ENCODE peak calls at places on chromosomes 7 and 10, in nine cellular contexts. E, S, G, J, N, V, R, Y and M are unnamed samples.
A peak's percentile ranks its signal among the peaks of the same experiment; 100 is the strongest.

GRCh38 chr7:96547371-96547811 is 162.3 kb downstream of the SEM1 start:
- DNase-seq in N (no peak), J (no peak), E (no peak), G (no peak), V (no peak), S (no peak), R (no peak), Y (no peak), M (no peak)

GRCh38 chr10:26334932-26335573 is 103.1 kb upstream of the APBB1IP start:
- DNase-seq in J (peak; percentile 28), Y (peak; percentile 81), S (peak; percentile 65), G (peak; percentile 58), E (no peak), R (peak; percentile 81), N (peak; percentile 27), V (peak; percentile 23), M (peak; percentile 65)

GRCh38 chr7:128201067-128201689 is 39.9 kb upstream of the LEP start:
- DNase-seq in R (no peak), N (no peak), E (no peak), J (peak; percentile 58), V (no peak), S (no peak), G (peak; percentile 85), Y (no peak), M (no peak)

GRCh38 chr7:121832347-121832746 is 40.6 kb upstream of the PTPRZ1 start:
- DNase-seq in Y (no peak), E (no peak), V (no peak), G (no peak), S (no peak), R (no peak), N (no peak), J (no peak), M (no peak)

GRCh38 chr7:140333209-140333608 is 65.1 kb downstream of the SLC37A3 start:
- DNase-seq in N (no peak), V (no peak), Y (no peak), R (no peak), E (no peak), J (no peak), G (no peak), S (no peak), M (no peak)

GRCh38 chr10:91672021-91672608 is 39.2 kb upstream of the PPP1R3C start:
- DNase-seq in R (no peak), G (no peak), S (no peak), E (no peak), Y (no peak), J (no peak), N (no peak), V (no peak), M (no peak)

GRCh38 chr10:44971419-44971818 is 7.2 kb downstream of the DEPP1 start:
- DNase-seq in R (no peak), S (peak; percentile 65), N (no peak), J (no peak), G (no peak), Y (no peak), E (peak; percentile 52), V (no peak), M (no peak)

GRCh38 chr10:75432176-75432575 is 752 bp downstream of the LRMDA start:
- DNase-seq in S (no peak), Y (no peak), R (no peak), J (no peak), V (no peak), N (no peak), G (no peak), E (no peak), M (no peak)

GRCh38 chr10:128268015-128268722 is 141.9 kb upstream of the MKI67 start:
- DNase-seq in N (no peak), Y (peak; percentile 50), R (peak; percentile 62), V (peak; percentile 30), E (peak; percentile 57), J (peak; percentile 57), G (peak; percentile 85), S (no peak), M (no peak)

GRCh38 chr10:101783736-101784118 is 481 bp upstream of the NPM3 start:
- DNase-seq in N (no peak), V (no peak), R (no peak), J (no peak), E (no peak), S (no peak), G (no peak), Y (no peak), M (no peak)

GRCh38 chr10:122014652-122015248 is 25.8 kb downstream of the TACC2 start:
- DNase-seq in Y (no peak), J (no peak), N (no peak), E (no peak), G (no peak), S (no peak), V (no peak), R (peak; percentile 31), M (no peak)

GRCh38 chr7:95758187-95758586 is 14.2 kb upstream of the DYNC1I1 start:
- DNase-seq in G (no peak), J (no peak), V (no peak), R (no peak), Y (no peak), N (no peak), S (no peak), E (no peak), M (no peak)

GRCh38 chr10:42998481-42999384 is 78.1 kb upstream of the RET start:
- DNase-seq in V (no peak), N (no peak), E (peak; percentile 21), Y (no peak), J (no peak), G (peak; percentile 5), S (peak; percentile 52), R (peak; percentile 1), M (no peak)

GRCh38 chr7:115249080-115249479 is 327.2 kb downstream of the MDFIC start:
- DNase-seq in G (no peak), R (no peak), J (no peak), Y (no peak), E (no peak), V (no peak), N (no peak), S (no peak), M (no peak)

GRCh38 chr10:43333653-43334052 is 37.8 kb upstream of the FXYD4 start:
- DNase-seq in J (no peak), Y (no peak), E (no peak), G (no peak), V (no peak), S (no peak), N (no peak), R (no peak), M (no peak)

GRCh38 chr10:101130984-101131961 is at the start of gene TLX1:
- DNase-seq in N (no peak), E (no peak), Y (no peak), V (no peak), R (peak; percentile 62), S (peak; percentile 63), J (no peak), G (peak; percentile 74), M (no peak)

GRCh38 chr7:70717553-70718248 is 414.2 kb upstream of the GALNT17 start:
- DNase-seq in R (no peak), J (no peak), E (no peak), S (no peak), G (no peak), V (no peak), N (no peak), Y (no peak), M (no peak)

GRCh38 chr7:70723339-70723738 is 408.6 kb upstream of the GALNT17 start:
- DNase-seq in N (no peak), G (no peak), S (no peak), E (no peak), Y (no peak), R (no peak), J (no peak), V (no peak), M (no peak)

GRCh38 chr7:70719120-70719519 is 412.8 kb upstream of the GALNT17 start:
- DNase-seq in V (no peak), S (no peak), J (no peak), N (no peak), Y (no peak), G (no peak), R (no peak), E (no peak), M (no peak)

GRCh38 chr7:70721500-70721899 is 410.4 kb upstream of the GALNT17 start:
- DNase-seq in J (no peak), N (no peak), E (no peak), Y (no peak), S (no peak), R (no peak), G (no peak), V (no peak), M (no peak)

GRCh38 chr7:70720191-70720873 is 411.6 kb upstream of the GALNT17 start:
- DNase-seq in J (no peak), V (no peak), Y (no peak), R (no peak), S (no peak), N (no peak), E (no peak), G (no peak), M (no peak)
- TF ChIP-seq CTCF in J (no peak), V (no peak), Y (no peak), R (no peak), S (no peak), N (no peak), E (no peak), G (no peak), M (no peak)

GRCh38 chr7:74164985-74165456 is 9.1 kb upstream of the EIF4H start:
- DNase-seq in S (no peak), Y (peak; percentile 48), V (no peak), G (peak; percentile 49), N (no peak), J (no peak), E (no peak), R (peak; percentile 45), M (no peak)
- TF ChIP-seq CTCF in S (peak; percentile 22), Y (peak; percentile 38), V (peak; percentile 13), G (no peak), N (no peak), J (peak; percentile 49), E (no peak), R (no peak), M (no peak)

DNA sequence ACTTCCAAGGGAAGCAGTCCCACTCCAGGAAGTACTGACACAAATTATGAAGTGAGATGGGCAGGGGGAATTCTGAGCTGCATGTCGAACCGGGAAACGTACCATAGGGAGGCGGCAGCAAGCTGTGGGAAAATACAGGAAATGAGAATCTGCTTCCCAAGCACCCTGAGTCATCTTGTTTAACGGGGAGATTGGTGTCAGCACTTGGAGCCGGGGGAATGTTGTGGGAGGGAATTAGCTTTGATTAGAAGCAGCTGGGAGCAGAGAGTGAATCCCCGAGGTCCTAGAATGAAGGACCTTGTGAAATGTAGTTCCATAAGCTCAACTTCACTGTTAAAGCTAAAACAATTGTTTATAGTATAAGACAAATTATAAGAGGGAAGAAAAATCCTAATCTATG is 141.4 kb upstream of the PRKCQ start:
- DNase-seq in S (peak; percentile 85), V (peak; percentile 24), R (no peak), E (peak; percentile 58), G (no peak), N (peak; percentile 52), Y (peak; percentile 87), J (no peak), M (no peak)
- TF ChIP-seq CTCF in S (no peak), V (no peak), R (no peak), E (peak; percentile 7), G (no peak), N (no peak), Y (peak; percentile 37), J (no peak), M (no peak)

DNA sequence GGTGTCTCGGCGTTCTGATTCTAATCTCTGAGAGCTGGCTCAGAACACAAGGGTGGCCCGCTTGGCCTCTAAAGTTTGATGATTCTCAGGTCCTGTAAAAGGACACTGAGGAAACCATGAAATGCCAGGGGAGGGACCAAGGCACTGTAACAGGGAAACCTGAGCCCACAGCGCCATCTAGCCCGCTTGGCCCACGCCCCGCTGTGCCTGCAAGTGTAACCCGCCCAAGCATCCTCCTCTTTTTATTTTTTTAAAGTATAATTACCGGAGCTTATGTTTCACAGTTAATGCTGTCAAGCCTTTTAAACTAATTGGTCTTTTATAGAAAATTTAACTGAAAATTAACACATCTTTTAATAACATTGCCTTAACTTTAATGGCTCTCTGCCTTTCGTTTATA is 734.7 kb downstream of the KCNMA1 start:
- DNase-seq in E (peak; percentile 55), S (no peak), G (peak; percentile 80), N (peak; percentile 67), V (no peak), Y (peak; percentile 24), J (peak; percentile 43), R (peak; percentile 42), M (no peak)
- TF ChIP-seq CTCF in E (peak; percentile 5), S (no peak), G (peak; percentile 27), N (peak; percentile 18), V (no peak), Y (peak; percentile 35), J (peak; percentile 70), R (peak; percentile 17), M (peak; percentile 31)